ENCODE peak calls at places on chromosomes 13 and 19, in four cellular contexts. J, V, X and B are unnamed samples.

GRCh38 chr13:110042253-110042652 is 255.9 kb upstream of the IRS2 start:
- DNase-seq in X (no peak), J (no peak), V (no peak), B (peak)

GRCh38 chr19:21566073-21566472 is 60.7 kb downstream of the ZNF429 start:
- DNase-seq in J (no peak), V (no peak), X (no peak), B (no peak)

GRCh38 chr19:38323276-38323675 is 3.6 kb downstream of the KCNK6 start:
- DNase-seq in J (no peak), X (no peak), V (no peak), B (no peak)

GRCh38 chr13:26992951-26993490 is 178.6 kb downstream of the USP12 start:
- DNase-seq in X (no peak), J (no peak), V (no peak), B (no peak)

GRCh38 chr13:74761794-74762193 is 627.6 kb upstream of the KLF12 start:
- DNase-seq in J (peak), X (no peak), V (no peak), B (peak)

GRCh38 chr13:73767747-73768315 is 366.4 kb downstream of the KLF12 start:
- DNase-seq in X (no peak), J (peak), V (no peak), B (no peak)

GRCh38 chr13:114286808-114287207 is 5.4 kb downstream of the UPF3A start:
- DNase-seq in V (no peak), X (no peak), J (peak), B (peak)

GRCh38 chr19:28737021-28737525 is 475.9 kb downstream of the UQCRFS1 start:
- DNase-seq in J (peak), X (no peak), V (no peak), B (peak)

GRCh38 chr19:17073869-17074627 is 1.2 kb downstream of the HAUS8 start:
- DNase-seq in X (no peak), V (peak), J (no peak), B (no peak)